ENCODE peak calls at places on chromosomes 7 and 10, in ten cellular contexts. One of them, this sample, is unnamed. For H3K9me3 and H3K4me1, the result is how much of the 10 kb centered on the place peaks cover.

GRCh38 chr10:99525897-99526296 is 6.8 kb upstream of the NKX2-3 start:
- DNase-seq in uterus: no peak
- DNase-seq in pancreas: no peak
- DNase-seq in psoas muscle: no peak
- DNase-seq in fibroblast of lung: no peak
- DNase-seq in A549: no peak
- DNase-seq in ovary: no peak
- DNase-seq in neural progenitor cell: no peak
- DNase-seq in PC-9: no peak
- DNase-seq in PC-3: no peak
- DNase-seq in this sample: no peak

GRCh38 chr10:79025113-79025832 is 43.5 kb upstream of the ZMIZ1 start:
- DNase-seq in uterus: no peak
- DNase-seq in pancreas: peak
- DNase-seq in psoas muscle: peak
- DNase-seq in fibroblast of lung: no peak
- DNase-seq in A549: no peak
- DNase-seq in ovary: no peak
- DNase-seq in neural progenitor cell: peak
- DNase-seq in PC-9: no peak
- DNase-seq in PC-3: no peak
- DNase-seq in this sample: peak

GRCh38 chr7:37534893-37535610 is 86.4 kb upstream of the ELMO1 start:
- DNase-seq in uterus: no peak
- DNase-seq in pancreas: no peak
- DNase-seq in psoas muscle: no peak
- DNase-seq in fibroblast of lung: no peak
- DNase-seq in A549: no peak
- DNase-seq in ovary: no peak
- DNase-seq in neural progenitor cell: peak
- DNase-seq in PC-9: no peak
- DNase-seq in PC-3: no peak
- DNase-seq in this sample: no peak

GRCh38 chr7:151428393-151429231 is 11.3 kb downstream of the CRYGN start:
- DNase-seq in uterus: peak
- DNase-seq in pancreas: no peak
- DNase-seq in psoas muscle: no peak
- DNase-seq in fibroblast of lung: peak
- DNase-seq in A549: no peak
- DNase-seq in ovary: peak
- DNase-seq in neural progenitor cell: peak
- DNase-seq in PC-9: peak
- DNase-seq in PC-3: no peak
- DNase-seq in this sample: no peak

GRCh38 chr10:1162481-1163203 is 106.5 kb downstream of the WDR37 start:
- DNase-seq in uterus: no peak
- DNase-seq in pancreas: no peak
- DNase-seq in psoas muscle: no peak
- DNase-seq in fibroblast of lung: no peak
- DNase-seq in A549: no peak
- DNase-seq in ovary: no peak
- DNase-seq in neural progenitor cell: no peak
- DNase-seq in PC-9: no peak
- DNase-seq in PC-3: no peak
- DNase-seq in this sample: no peak

GRCh38 chr7:50690541-50691011 is 92.1 kb downstream of the GRB10 start:
- DNase-seq in uterus: no peak
- DNase-seq in pancreas: no peak
- DNase-seq in psoas muscle: no peak
- DNase-seq in fibroblast of lung: no peak
- DNase-seq in A549: no peak
- DNase-seq in ovary: no peak
- DNase-seq in neural progenitor cell: peak
- DNase-seq in PC-9: no peak
- DNase-seq in PC-3: no peak
- DNase-seq in this sample: no peak

GRCh38 chr7:50662996-50663395 is 97.8 kb upstream of the DDC start:
- DNase-seq in uterus: no peak
- DNase-seq in pancreas: no peak
- DNase-seq in psoas muscle: no peak
- DNase-seq in fibroblast of lung: no peak
- DNase-seq in A549: no peak
- DNase-seq in ovary: no peak
- DNase-seq in neural progenitor cell: no peak
- DNase-seq in PC-9: no peak
- DNase-seq in PC-3: no peak
- DNase-seq in this sample: no peak

GRCh38 chr7:107972986-107973385 is 30.0 kb downstream of the LAMB1 start:
- DNase-seq in uterus: peak
- DNase-seq in pancreas: no peak
- DNase-seq in psoas muscle: no peak
- DNase-seq in fibroblast of lung: peak
- DNase-seq in A549: no peak
- DNase-seq in ovary: no peak
- DNase-seq in neural progenitor cell: no peak
- DNase-seq in PC-9: no peak
- DNase-seq in PC-3: no peak
- DNase-seq in this sample: no peak

GRCh38 chr7:157271315-157271990 is 65.4 kb upstream of the DNAJB6 start:
- DNase-seq in uterus: no peak
- DNase-seq in pancreas: no peak
- DNase-seq in psoas muscle: no peak
- DNase-seq in fibroblast of lung: peak
- DNase-seq in A549: no peak
- DNase-seq in ovary: no peak
- DNase-seq in neural progenitor cell: no peak
- DNase-seq in PC-9: no peak
- DNase-seq in PC-3: no peak
- DNase-seq in this sample: no peak

GRCh38 chr10:47042815-47043750 is 131.9 kb downstream of the PTPN20 start:
- DNase-seq in uterus: peak
- DNase-seq in pancreas: no peak
- DNase-seq in psoas muscle: peak
- DNase-seq in fibroblast of lung: no peak
- DNase-seq in A549: no peak
- DNase-seq in ovary: no peak
- DNase-seq in neural progenitor cell: no peak
- DNase-seq in PC-9: peak
- DNase-seq in PC-3: no peak
- DNase-seq in this sample: peak

GRCh38 chr10:84825330-84825729 is 496.9 kb downstream of the CCSER2 start:
- DNase-seq in uterus: no peak
- DNase-seq in pancreas: no peak
- DNase-seq in psoas muscle: no peak
- DNase-seq in fibroblast of lung: peak
- DNase-seq in A549: no peak
- DNase-seq in ovary: no peak
- DNase-seq in neural progenitor cell: no peak
- DNase-seq in PC-9: no peak
- DNase-seq in PC-3: no peak
- DNase-seq in this sample: peak

GRCh38 chr7:74059681-74060588 is 23.7 kb upstream of the LIMK1 start:
- DNase-seq in uterus: no peak
- DNase-seq in pancreas: peak
- DNase-seq in psoas muscle: no peak
- DNase-seq in fibroblast of lung: no peak
- DNase-seq in A549: peak
- DNase-seq in ovary: no peak
- DNase-seq in neural progenitor cell: no peak
- DNase-seq in PC-9: peak
- DNase-seq in PC-3: peak
- DNase-seq in this sample: peak

GRCh38 chr10:124318811-124319210 is 99.9 kb downstream of the OAT start:
- DNase-seq in uterus: no peak
- DNase-seq in pancreas: peak
- DNase-seq in psoas muscle: no peak
- DNase-seq in fibroblast of lung: no peak
- DNase-seq in A549: no peak
- DNase-seq in ovary: no peak
- DNase-seq in neural progenitor cell: no peak
- DNase-seq in PC-9: no peak
- DNase-seq in PC-3: no peak
- DNase-seq in this sample: no peak

GRCh38 chr7:18494821-18495408 is 634 bp upstream of the HDAC9 start:
- DNase-seq in uterus: peak
- DNase-seq in pancreas: peak
- DNase-seq in psoas muscle: no peak
- DNase-seq in fibroblast of lung: no peak
- DNase-seq in A549: no peak
- DNase-seq in ovary: no peak
- DNase-seq in neural progenitor cell: no peak
- DNase-seq in PC-9: no peak
- DNase-seq in PC-3: no peak
- DNase-seq in this sample: no peak

GRCh38 chr10:127122831-127123230 is 73.6 kb downstream of the INSYN2A start:
- DNase-seq in uterus: no peak
- DNase-seq in pancreas: no peak
- DNase-seq in psoas muscle: no peak
- DNase-seq in fibroblast of lung: no peak
- DNase-seq in A549: no peak
- DNase-seq in ovary: no peak
- DNase-seq in neural progenitor cell: no peak
- DNase-seq in PC-9: no peak
- DNase-seq in PC-3: no peak
- DNase-seq in this sample: no peak

DNA sequence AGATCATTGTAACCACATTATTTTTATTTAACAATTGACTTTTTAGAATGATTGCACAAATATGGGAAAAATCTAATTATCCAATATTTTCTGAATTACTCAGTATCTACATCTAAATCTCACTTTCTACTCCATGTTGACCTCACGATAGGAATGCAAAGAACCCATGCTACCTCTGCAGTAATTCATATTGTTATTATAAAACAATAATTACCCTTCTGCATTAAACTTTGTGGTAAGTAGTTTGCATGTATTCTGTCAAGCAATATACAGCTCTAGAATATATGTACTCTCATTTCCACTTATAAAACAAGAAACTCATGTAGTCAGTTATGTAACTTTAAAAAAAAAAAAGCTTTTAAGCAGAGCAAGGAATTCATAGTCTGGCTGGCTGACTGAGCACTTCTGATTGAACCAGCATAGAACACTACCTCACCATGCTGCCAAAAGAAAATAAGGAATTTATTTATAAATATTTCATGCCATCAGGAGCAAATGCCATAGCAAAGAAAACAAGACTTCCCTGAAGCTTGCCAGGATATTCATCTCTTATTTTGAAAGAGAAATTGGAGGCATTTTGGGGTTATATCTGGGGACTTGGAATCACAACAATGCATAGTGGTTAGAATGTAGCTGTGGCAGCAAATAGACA is 895.7 kb downstream of the XPNPEP1 start:
- DNase-seq in uterus: no peak
- DNase-seq in pancreas: no peak
- DNase-seq in psoas muscle: no peak
- DNase-seq in fibroblast of lung: no peak
- DNase-seq in A549: no peak
- DNase-seq in ovary: no peak
- DNase-seq in neural progenitor cell: no peak
- DNase-seq in PC-9: no peak
- DNase-seq in PC-3: no peak
- DNase-seq in this sample: no peak
- H3K9me3 ChIP-seq in uterus: under half
- H3K9me3 ChIP-seq in pancreas: under half
- H3K9me3 ChIP-seq in psoas muscle: under half
- H3K9me3 ChIP-seq in fibroblast of lung: under half
- H3K9me3 ChIP-seq in A549: under half
- H3K9me3 ChIP-seq in ovary: under half
- H3K9me3 ChIP-seq in neural progenitor cell: under half
- H3K9me3 ChIP-seq in PC-9: under half
- H3K9me3 ChIP-seq in PC-3: under half
- H3K9me3 ChIP-seq in this sample: under half

GRCh38 chr10:112960151-112960681 is 10.2 kb downstream of the TCF7L2 start:
- DNase-seq in uterus: no peak
- DNase-seq in pancreas: no peak
- DNase-seq in psoas muscle: no peak
- DNase-seq in fibroblast of lung: no peak
- DNase-seq in A549: no peak
- DNase-seq in ovary: no peak
- DNase-seq in neural progenitor cell: no peak
- DNase-seq in PC-9: no peak
- DNase-seq in PC-3: no peak
- DNase-seq in this sample: no peak
- H3K4me1 ChIP-seq in uterus: under half
- H3K4me1 ChIP-seq in pancreas: under half
- H3K4me1 ChIP-seq in psoas muscle: under half
- H3K4me1 ChIP-seq in fibroblast of lung: under half
- H3K4me1 ChIP-seq in A549: half or more
- H3K4me1 ChIP-seq in ovary: under half
- H3K4me1 ChIP-seq in neural progenitor cell: half or more
- H3K4me1 ChIP-seq in PC-9: under half
- H3K4me1 ChIP-seq in PC-3: half or more
- H3K4me1 ChIP-seq in this sample: under half

DNA sequence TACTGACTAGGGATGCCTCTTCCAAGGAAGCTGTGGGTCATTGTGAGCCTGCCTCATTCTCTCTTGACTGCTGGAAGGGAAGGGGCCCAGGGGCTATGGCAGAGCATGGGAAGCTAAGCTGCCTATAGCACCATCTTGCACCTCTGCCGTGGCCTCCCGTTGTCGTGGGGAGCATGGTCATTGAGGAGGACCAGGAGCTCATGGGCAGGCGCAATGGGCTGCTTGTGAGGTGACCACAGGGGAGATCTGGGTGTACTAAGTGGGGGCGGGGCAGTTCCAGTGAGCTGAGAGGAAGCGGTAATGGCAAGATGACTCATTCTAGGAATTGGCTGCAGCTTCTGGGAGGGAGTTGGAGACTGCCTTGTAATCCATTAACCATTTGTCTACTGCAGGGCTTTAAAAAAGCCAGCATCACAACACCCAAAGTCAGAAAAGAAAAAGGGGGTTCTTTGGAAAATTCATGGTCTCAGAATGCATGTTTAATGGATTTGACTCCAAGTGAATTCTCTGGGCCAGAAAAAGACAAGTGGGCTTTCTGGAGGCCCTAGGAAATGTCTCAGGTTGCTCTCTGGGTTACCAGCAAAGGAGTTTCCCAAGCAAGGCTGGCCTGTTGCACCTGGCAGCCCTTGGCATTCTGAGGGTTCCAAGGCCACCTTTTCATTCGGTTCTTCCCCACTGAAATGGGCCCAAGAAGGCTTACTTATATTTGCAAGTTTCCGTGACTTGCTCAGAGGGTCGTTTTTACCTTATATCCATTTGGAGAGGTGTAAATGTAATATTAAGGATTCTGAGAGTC is 3.6 kb downstream of the DUSP5 start:
- DNase-seq in uterus: peak
- DNase-seq in pancreas: peak
- DNase-seq in psoas muscle: peak
- DNase-seq in fibroblast of lung: peak
- DNase-seq in A549: peak
- DNase-seq in ovary: peak
- DNase-seq in neural progenitor cell: peak
- DNase-seq in PC-9: peak
- DNase-seq in PC-3: peak
- DNase-seq in this sample: peak
- H3K4me3 ChIP-seq in uterus: no peak
- H3K4me3 ChIP-seq in pancreas: no peak
- H3K4me3 ChIP-seq in psoas muscle: peak
- H3K4me3 ChIP-seq in fibroblast of lung: peak
- H3K4me3 ChIP-seq in A549: peak
- H3K4me3 ChIP-seq in ovary: no peak
- H3K4me3 ChIP-seq in neural progenitor cell: no peak
- H3K4me3 ChIP-seq in PC-9: peak
- H3K4me3 ChIP-seq in PC-3: peak
- H3K4me3 ChIP-seq in this sample: no peak

GRCh38 chr10:2263556-2263955 is 526.2 kb upstream of the ADARB2 start:
- DNase-seq in uterus: no peak
- DNase-seq in pancreas: no peak
- DNase-seq in psoas muscle: no peak
- DNase-seq in fibroblast of lung: no peak
- DNase-seq in A549: no peak
- DNase-seq in ovary: no peak
- DNase-seq in neural progenitor cell: no peak
- DNase-seq in PC-9: no peak
- DNase-seq in PC-3: no peak
- DNase-seq in this sample: no peak
- H3K9me3 ChIP-seq in uterus: under half
- H3K9me3 ChIP-seq in pancreas: under half
- H3K9me3 ChIP-seq in psoas muscle: under half
- H3K9me3 ChIP-seq in fibroblast of lung: under half
- H3K9me3 ChIP-seq in A549: under half
- H3K9me3 ChIP-seq in ovary: under half
- H3K9me3 ChIP-seq in neural progenitor cell: under half
- H3K9me3 ChIP-seq in PC-9: under half
- H3K9me3 ChIP-seq in PC-3: under half
- H3K9me3 ChIP-seq in this sample: under half

This sample was measured in heart left ventricle.